ENCODE peak calls at places on chromosomes 3 and 15, in seven cellular contexts. R, Q, G, H, V, W and J are unnamed samples.

GRCh38 chr3:50689558-50689957 is 14.8 kb downstream of the DOCK3 start:
- DNase-seq in H (no peak), Q (no peak), R (no peak), W (no peak), G (no peak), V (no peak), J (no peak)

GRCh38 chr15:50077655-50078054 is 41.4 kb downstream of the ATP8B4 start:
- DNase-seq in H (peak; percentile 44), V (no peak), G (no peak), R (no peak), Q (no peak), W (no peak), J (no peak)

GRCh38 chr3:42472555-42472954 is 29.9 kb upstream of the VIPR1 start:
- DNase-seq in V (no peak), G (no peak), R (no peak), Q (no peak), W (no peak), H (no peak), J (no peak)

GRCh38 chr3:182935803-182936202 is 44.5 kb downstream of the DCUN1D1 start:
- DNase-seq in Q (peak; percentile 84), H (no peak), R (no peak), V (no peak), W (no peak), G (no peak), J (no peak)

GRCh38 chr3:2166552-2166951 is 67.9 kb downstream of the CNTN4 start:
- DNase-seq in V (no peak), Q (peak; percentile 47), R (no peak), G (no peak), H (no peak), W (no peak), J (no peak)

GRCh38 chr3:29937185-29937584 is 656.3 kb downstream of the RBMS3 start:
- DNase-seq in W (no peak), G (peak; percentile 8), Q (no peak), V (no peak), R (no peak), H (no peak), J (no peak)

GRCh38 chr3:159182961-159183360 is 381.1 kb downstream of the MFSD1 start:
- DNase-seq in H (no peak), V (no peak), Q (no peak), G (no peak), W (no peak), R (no peak), J (no peak)

GRCh38 chr3:171376125-171376947 is 83.9 kb downstream of the TNIK start:
- DNase-seq in W (no peak), R (no peak), Q (no peak), H (no peak), V (no peak), G (no peak), J (no peak)

GRCh38 chr15:77266708-77267387 is 153.1 kb downstream of the PEAK1 start:
- DNase-seq in H (no peak), W (no peak), Q (peak; percentile 92), G (peak; percentile 91), V (no peak), R (no peak), J (no peak)

GRCh38 chr3:82496890-82497560 is 735.6 kb upstream of the GBE1 start:
- DNase-seq in G (no peak), R (no peak), V (no peak), Q (peak; percentile 68), W (no peak), H (no peak), J (no peak)

GRCh38 chr3:60262546-60262945 is 988.7 kb downstream of the FHIT start:
- DNase-seq in G (no peak), R (no peak), H (no peak), W (no peak), V (no peak), Q (no peak), J (no peak)

GRCh38 chr3:141382571-141382970 is 14.3 kb downstream of the ZBTB38 start:
- DNase-seq in H (no peak), W (no peak), V (no peak), Q (no peak), R (no peak), G (no peak), J (no peak)

GRCh38 chr15:63372753-63373152 is 8.9 kb downstream of the CA12 start:
- DNase-seq in G (peak; percentile 52), V (no peak), W (no peak), H (no peak), Q (no peak), R (no peak), J (no peak)

GRCh38 chr15:85414037-85414436 is 33.6 kb downstream of the AKAP13 start:
- DNase-seq in W (no peak), V (no peak), Q (no peak), R (no peak), G (no peak), H (no peak), J (no peak)

GRCh38 chr3:108251256-108251655 is 29.0 kb upstream of the IFT57 start:
- DNase-seq in G (no peak), W (no peak), Q (no peak), R (no peak), H (no peak), V (no peak), J (no peak)

GRCh38 chr3:187878776-187879524 is 133.7 kb upstream of the BCL6 start:
- DNase-seq in G (peak; percentile 71), H (no peak), W (no peak), Q (no peak), V (no peak), R (no peak), J (no peak)
- H3K27ac ChIP-seq in G (no peak overlapping the region), H (no peak overlapping the region), W (no peak overlapping the region), Q (no peak overlapping the region), V (no peak overlapping the region), R (no peak overlapping the region), J (no peak overlapping the region)

GRCh38 chr15:34456658-34457057 is 19.1 kb upstream of the GOLGA8A start:
- DNase-seq in Q (no peak), W (no peak), H (no peak), G (no peak), V (no peak), R (no peak), J (no peak)
- H3K27ac ChIP-seq in Q (no peak overlapping the region), W (no peak overlapping the region), H (no peak overlapping the region), G (no peak overlapping the region), V (no peak overlapping the region), R (no peak overlapping the region), J (no peak overlapping the region)

GRCh38 chr15:100919481-100920405 is 586 bp downstream of the LRRK1 start:
- DNase-seq in V (no peak), H (no peak), R (peak; percentile 39), G (peak; percentile 14), W (no peak), Q (no peak), J (no peak)

GRCh38 chr15:100918690-100919480 is at the start of gene LRRK1:
- DNase-seq in R (peak; percentile 48), V (no peak), H (no peak), G (peak; percentile 49), W (peak; percentile 35), Q (peak; percentile 29), J (no peak)

GRCh38 chr15:100923076-100923475 is 3.9 kb downstream of the LRRK1 start:
- DNase-seq in R (no peak), H (no peak), V (no peak), G (no peak), Q (no peak), W (no peak), J (no peak)

GRCh38 chr15:100922192-100923040 is 3.3 kb downstream of the LRRK1 start:
- DNase-seq in W (no peak), V (no peak), H (no peak), Q (no peak), R (no peak), G (no peak), J (no peak)

DNA sequence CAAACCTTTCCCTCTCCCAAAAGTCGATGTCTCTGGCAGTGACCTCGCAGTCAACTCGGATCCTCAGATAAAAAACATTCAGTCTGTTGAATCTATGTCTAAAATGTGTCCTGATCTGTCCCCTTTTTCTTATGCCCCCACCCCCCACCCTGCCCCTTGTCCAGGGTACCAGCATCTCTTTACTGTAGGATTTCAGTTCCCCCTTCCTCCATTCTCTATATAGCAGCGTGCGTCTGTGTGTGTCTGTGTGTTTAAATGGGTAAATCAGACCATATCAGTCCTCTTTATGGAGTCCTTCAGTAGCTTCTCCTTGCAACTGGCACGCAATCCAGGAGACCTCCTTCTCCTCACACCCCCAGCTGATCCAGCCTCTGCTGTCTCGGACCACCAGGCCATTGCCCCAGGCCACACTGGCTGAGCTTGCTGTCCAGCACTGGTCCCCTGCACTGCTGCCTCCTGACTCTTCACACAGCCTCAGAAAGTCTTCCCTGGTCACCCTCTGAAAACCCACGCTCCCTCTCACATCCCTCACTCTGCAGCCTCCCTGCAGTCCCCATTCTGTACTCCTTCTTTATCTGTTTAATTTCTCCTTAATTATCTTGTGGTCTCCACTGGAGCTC is 1.5 kb downstream of the LRRK1 start:
- DNase-seq in H (no peak), Q (no peak), W (no peak), V (no peak), G (no peak), R (no peak), J (no peak)
- H3K27ac ChIP-seq in H (no peak overlapping the region), Q (no peak overlapping the region), W (no peak overlapping the region), V (no peak overlapping the region), G (no peak overlapping the region), R (no peak overlapping the region), J (no peak overlapping the region)

GRCh38 chr3:113531826-113532697 is at the start of gene SIDT1:
- DNase-seq in V (peak; percentile 67), W (no peak), Q (peak; percentile 10), R (peak; percentile 55), H (no peak), G (no peak), J (peak; percentile 69)
- H3K27ac ChIP-seq in V (peak within 1 kb of the TSS; percentile 80), W (peak within 1 kb of the TSS; percentile 52), Q (no peak within 1 kb of the TSS), R (peak within 1 kb of the TSS; percentile 64), H (no peak within 1 kb of the TSS), G (no peak within 1 kb of the TSS), J (peak within 1 kb of the TSS; percentile 94)

GRCh38 chr3:14397531-14397930 is 4.9 kb upstream of the SLC6A6 start:
- DNase-seq in R (no peak), H (peak; percentile 43), G (no peak), W (no peak), V (no peak), Q (no peak), J (no peak)

GRCh38 chr3:14396293-14396692 is 6.1 kb upstream of the SLC6A6 start:
- DNase-seq in Q (no peak), G (no peak), W (no peak), R (no peak), V (no peak), H (no peak), J (no peak)

GRCh38 chr3:14397940-14398800 is 4.2 kb upstream of the SLC6A6 start:
- DNase-seq in G (no peak), W (no peak), R (no peak), Q (no peak), V (no peak), H (no peak), J (no peak)

GRCh38 chr3:14401692-14402303 is 608 bp upstream of the SLC6A6 start:
- DNase-seq in H (no peak), Q (no peak), R (no peak), G (no peak), W (no peak), V (no peak), J (no peak)

GRCh38 chr3:14398801-14399114 is 3.6 kb upstream of the SLC6A6 start:
- DNase-seq in Q (no peak), H (no peak), V (no peak), R (no peak), W (no peak), G (no peak), J (no peak)
- H3K27ac ChIP-seq in Q (no peak overlapping the region), H (no peak overlapping the region), V (no peak overlapping the region), R (no peak overlapping the region), W (no peak overlapping the region), G (no peak overlapping the region), J (no peak overlapping the region)

GRCh38 chr3:129608087-129608935 is 1.8 kb upstream of the PLXND1 start:
- DNase-seq in W (no peak), H (peak; percentile 33), G (no peak), V (no peak), R (no peak), Q (peak; percentile 95), J (no peak)
- H3K27ac ChIP-seq in W (peak overlapping the region; percentile 98), H (peak overlapping the region; percentile 96), G (no peak overlapping the region), V (peak overlapping the region; percentile 86), R (peak overlapping the region; percentile 74), Q (peak overlapping the region; percentile 96), J (no peak overlapping the region)